ENCODE peak calls at places on chromosome 1, in four cellular contexts. One of them, this sample, is unnamed.

GRCh38 chr1:204041803-204042505 is 31.0 kb upstream of the SOX13 start:
- DNase-seq in thyroid gland: peak; percentile 9
- DNase-seq in thoracic aorta: no peak
- DNase-seq in cardiac muscle cell: peak; percentile 22
- DNase-seq in this sample: no peak

GRCh38 chr1:163412216-163412615 is 90.5 kb downstream of the NUF2 start:
- DNase-seq in thyroid gland: no peak
- DNase-seq in thoracic aorta: no peak
- DNase-seq in cardiac muscle cell: no peak
- DNase-seq in this sample: no peak

GRCh38 chr1:149846042-149846441 is 53.3 kb upstream of the BOLA1 start:
- DNase-seq in thyroid gland: no peak
- DNase-seq in thoracic aorta: no peak
- DNase-seq in cardiac muscle cell: no peak
- DNase-seq in this sample: no peak

GRCh38 chr1:99818063-99818699 is 32.0 kb upstream of the AGL start:
- DNase-seq in thyroid gland: no peak
- DNase-seq in thoracic aorta: no peak
- DNase-seq in cardiac muscle cell: peak; percentile 8
- DNase-seq in this sample: no peak

GRCh38 chr1:1624443-1625403 is 7.2 kb upstream of the MMP23B start:
- DNase-seq in thyroid gland: no peak
- DNase-seq in thoracic aorta: no peak
- DNase-seq in cardiac muscle cell: peak; percentile 58
- DNase-seq in this sample: no peak

GRCh38 chr1:78840447-78841251 is 165.9 kb downstream of the ADGRL4 start:
- DNase-seq in thyroid gland: peak; percentile 8
- DNase-seq in thoracic aorta: no peak
- DNase-seq in cardiac muscle cell: peak; percentile 87
- DNase-seq in this sample: no peak

GRCh38 chr1:224774378-224774777 is 155.1 kb upstream of the DNAH14 start:
- DNase-seq in thyroid gland: no peak
- DNase-seq in thoracic aorta: no peak
- DNase-seq in cardiac muscle cell: no peak
- DNase-seq in this sample: no peak

GRCh38 chr1:211490038-211490678 is 1.8 kb downstream of the RD3 start:
- DNase-seq in thyroid gland: no peak
- DNase-seq in thoracic aorta: no peak
- DNase-seq in cardiac muscle cell: no peak
- DNase-seq in this sample: no peak

GRCh38 chr1:200888349-200888838 is 6.3 kb upstream of the INAVA start:
- DNase-seq in thyroid gland: no peak
- DNase-seq in thoracic aorta: no peak
- DNase-seq in cardiac muscle cell: peak; percentile 36
- DNase-seq in this sample: no peak

GRCh38 chr1:151157067-151157531 is 650 bp downstream of the TNFAIP8L2 start:
- DNase-seq in thyroid gland: no peak
- DNase-seq in thoracic aorta: no peak
- DNase-seq in cardiac muscle cell: no peak
- DNase-seq in this sample: no peak

GRCh38 chr1:15110867-15111230 is 42.7 kb upstream of the TMEM51 start:
- DNase-seq in thyroid gland: no peak
- DNase-seq in thoracic aorta: no peak
- DNase-seq in cardiac muscle cell: no peak
- DNase-seq in this sample: no peak

GRCh38 chr1:224565611-224566406 is 50.3 kb upstream of the CNIH3 start:
- DNase-seq in thyroid gland: no peak
- DNase-seq in thoracic aorta: no peak
- DNase-seq in cardiac muscle cell: no peak
- DNase-seq in this sample: no peak

GRCh38 chr1:157490337-157491165 is 61.8 kb downstream of the FCRL5 start:
- DNase-seq in thyroid gland: peak; percentile 86
- DNase-seq in thoracic aorta: no peak
- DNase-seq in cardiac muscle cell: peak; percentile 72
- DNase-seq in this sample: peak; percentile 80

GRCh38 chr1:44276006-44276405 is 62.7 kb downstream of the DMAP1 start:
- DNase-seq in thyroid gland: no peak
- DNase-seq in thoracic aorta: no peak
- DNase-seq in cardiac muscle cell: peak; percentile 29
- DNase-seq in this sample: no peak

GRCh38 chr1:86258106-86258505 is 101.5 kb upstream of the COL24A1 start:
- DNase-seq in thyroid gland: no peak
- DNase-seq in thoracic aorta: no peak
- DNase-seq in cardiac muscle cell: peak; percentile 55
- DNase-seq in this sample: no peak

GRCh38 chr1:93704063-93704462 is 22.4 kb upstream of the BCAR3 start:
- DNase-seq in thyroid gland: no peak
- DNase-seq in thoracic aorta: no peak
- DNase-seq in cardiac muscle cell: no peak
- DNase-seq in this sample: no peak

GRCh38 chr1:169305356-169305755 is 62.2 kb downstream of the NME7 start:
- DNase-seq in thyroid gland: no peak
- DNase-seq in thoracic aorta: no peak
- DNase-seq in cardiac muscle cell: no peak
- DNase-seq in this sample: no peak

DNA sequence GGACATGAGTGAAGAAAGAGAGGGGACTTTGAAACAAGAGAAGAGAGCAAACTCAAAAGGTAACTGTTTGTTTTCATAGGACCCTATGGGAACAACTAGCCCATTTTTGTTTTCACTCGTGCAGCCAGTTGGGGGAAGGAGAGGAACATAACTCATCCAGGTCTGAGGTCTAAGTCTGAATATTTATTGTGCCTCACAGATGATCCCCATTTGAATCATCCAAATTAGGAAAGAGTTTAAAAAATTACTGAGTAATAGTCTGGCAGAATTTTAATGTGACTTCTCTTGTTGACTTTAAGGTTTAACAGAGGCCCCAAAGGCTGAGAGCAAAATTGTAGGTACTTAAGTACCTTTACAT is 10.4 kb upstream of the TSPAN2 start:
- DNase-seq in thyroid gland: no peak
- DNase-seq in thoracic aorta: no peak
- DNase-seq in cardiac muscle cell: no peak
- DNase-seq in this sample: no peak
- H3K4me3 ChIP-seq in thyroid gland: no peak overlapping the region
- H3K4me3 ChIP-seq in thoracic aorta: peak overlapping the region; percentile 71
- H3K4me3 ChIP-seq in cardiac muscle cell: no peak overlapping the region
- H3K4me3 ChIP-seq in this sample: peak overlapping the region; percentile 35

DNA sequence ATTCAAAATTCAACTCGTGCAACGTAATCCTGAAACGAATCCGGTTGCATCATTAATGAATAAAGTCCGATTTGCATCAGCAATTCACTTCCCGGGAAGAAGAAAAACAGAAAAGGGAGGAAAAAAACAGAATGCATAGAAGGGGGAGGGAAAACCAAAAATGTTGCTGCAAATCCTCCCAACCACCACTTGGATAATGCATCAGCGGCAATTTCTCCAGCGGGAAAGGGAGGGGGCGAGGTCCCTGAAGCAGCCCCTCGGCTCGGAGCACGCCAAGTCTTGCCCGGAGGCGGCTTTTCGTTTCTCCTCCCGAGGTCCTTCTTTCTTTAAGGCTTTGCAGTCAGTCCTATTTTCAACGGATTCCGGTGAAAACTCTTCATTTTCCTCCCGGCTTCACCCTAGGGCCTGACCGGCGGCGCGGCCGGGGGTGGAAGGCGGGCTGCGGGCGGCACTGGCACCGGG is 720 bp downstream of the CDC42BPA start:
- DNase-seq in thyroid gland: peak; percentile 41
- DNase-seq in thoracic aorta: no peak
- DNase-seq in cardiac muscle cell: peak; percentile 76
- DNase-seq in this sample: no peak
- H3K27ac ChIP-seq in thyroid gland: peak overlapping the region; percentile 91
- H3K27ac ChIP-seq in thoracic aorta: peak overlapping the region; percentile 88
- H3K27ac ChIP-seq in cardiac muscle cell: peak overlapping the region; percentile 85
- H3K27ac ChIP-seq in this sample: peak overlapping the region; percentile 96

DNA sequence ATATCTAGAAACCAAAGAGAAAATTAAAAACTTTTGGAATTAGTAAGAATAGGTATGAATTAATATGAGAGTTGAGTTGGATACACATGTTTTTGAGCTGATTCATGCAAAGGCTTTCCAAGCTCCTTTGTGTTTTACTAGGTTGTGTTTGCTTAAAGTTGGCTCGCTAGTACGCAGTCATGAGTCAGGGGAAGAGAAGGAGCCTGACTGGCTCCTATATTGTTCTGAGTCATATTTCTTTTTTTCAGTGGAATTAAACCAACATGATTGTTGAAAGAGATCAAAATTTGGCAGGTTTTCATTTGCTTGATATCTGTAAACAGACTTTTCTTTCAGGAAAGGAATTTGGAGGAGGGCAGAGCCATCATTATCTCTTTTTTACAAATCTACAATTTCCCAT is 66.7 kb downstream of the MAGI3 start:
- DNase-seq in thyroid gland: peak; percentile 49
- DNase-seq in thoracic aorta: peak; percentile 8
- DNase-seq in cardiac muscle cell: peak; percentile 93
- DNase-seq in this sample: peak; percentile 40
- H3K4me3 ChIP-seq in thyroid gland: no peak overlapping the region
- H3K4me3 ChIP-seq in thoracic aorta: peak overlapping the region; percentile 19
- H3K4me3 ChIP-seq in cardiac muscle cell: no peak overlapping the region
- H3K4me3 ChIP-seq in this sample: no peak overlapping the region

GRCh38 chr1:197302775-197303174 is 34.7 kb downstream of the CRB1 start:
- DNase-seq in thyroid gland: no peak
- DNase-seq in thoracic aorta: no peak
- DNase-seq in cardiac muscle cell: no peak
- DNase-seq in this sample: no peak
- H3K27ac ChIP-seq in thyroid gland: no peak overlapping the region
- H3K27ac ChIP-seq in thoracic aorta: no peak overlapping the region
- H3K27ac ChIP-seq in cardiac muscle cell: no peak overlapping the region
- H3K27ac ChIP-seq in this sample: no peak overlapping the region

DNA sequence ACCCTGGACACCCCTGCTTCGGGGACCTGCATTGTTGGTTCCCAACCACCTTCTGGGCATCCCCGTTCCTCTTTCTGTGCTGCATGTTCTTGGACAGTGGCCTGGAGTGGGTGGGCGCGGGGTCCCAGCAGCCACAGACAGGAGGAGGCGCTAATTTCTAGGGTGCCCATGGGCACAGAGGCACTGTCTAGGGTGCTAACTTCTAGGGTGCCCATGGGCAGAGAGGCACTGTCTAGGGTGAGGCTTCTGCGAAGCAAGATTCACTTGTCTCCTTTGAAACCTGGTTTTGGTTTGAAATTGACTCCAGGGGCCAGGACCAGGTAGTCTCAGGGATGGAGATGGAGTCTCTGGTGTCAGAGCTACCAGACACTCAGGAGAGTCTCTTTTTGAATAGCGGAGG is 815 bp upstream of the MEGF6 start:
- DNase-seq in thyroid gland: no peak
- DNase-seq in thoracic aorta: no peak
- DNase-seq in cardiac muscle cell: no peak
- DNase-seq in this sample: no peak
- H3K4me3 ChIP-seq in thyroid gland: no peak overlapping the region
- H3K4me3 ChIP-seq in thoracic aorta: peak overlapping the region; percentile 67
- H3K4me3 ChIP-seq in cardiac muscle cell: no peak overlapping the region
- H3K4me3 ChIP-seq in this sample: peak overlapping the region; percentile 48

GRCh38 chr1:32257227-32257508 is 6.1 kb downstream of the LCK start:
- DNase-seq in thyroid gland: no peak
- DNase-seq in thoracic aorta: no peak
- DNase-seq in cardiac muscle cell: no peak
- DNase-seq in this sample: no peak
- H3K27ac ChIP-seq in thyroid gland: no peak overlapping the region
- H3K27ac ChIP-seq in thoracic aorta: no peak overlapping the region
- H3K27ac ChIP-seq in cardiac muscle cell: no peak overlapping the region
- H3K27ac ChIP-seq in this sample: no peak overlapping the region

DNA sequence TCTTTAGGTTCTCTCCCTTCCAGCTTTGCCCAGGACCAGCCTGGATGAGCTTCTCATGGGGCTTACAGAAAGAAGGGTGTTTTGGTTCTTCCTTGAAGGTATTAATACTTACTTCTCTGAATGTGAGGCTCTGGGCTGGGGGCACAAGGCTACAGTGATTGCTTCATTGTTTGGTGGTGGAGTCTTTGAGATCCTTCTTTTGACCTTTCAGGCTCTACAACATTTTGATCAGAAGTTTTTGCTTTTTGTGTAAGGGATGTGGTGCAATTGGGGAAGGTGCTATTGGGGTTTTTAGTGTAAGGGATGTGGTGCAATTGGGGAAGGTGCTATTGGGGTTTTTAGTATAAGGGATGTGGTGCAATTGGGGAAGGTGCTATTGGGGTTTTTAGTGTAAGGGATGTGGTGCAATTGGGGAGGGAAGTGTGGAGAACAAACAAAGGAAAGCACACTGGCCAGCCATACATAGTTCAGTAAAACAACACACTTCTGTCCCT is 103.6 kb upstream of the IVNS1ABP start:
- DNase-seq in thyroid gland: no peak
- DNase-seq in thoracic aorta: no peak
- DNase-seq in cardiac muscle cell: no peak
- DNase-seq in this sample: no peak
- H3K4me3 ChIP-seq in thyroid gland: no peak overlapping the region
- H3K4me3 ChIP-seq in thoracic aorta: no peak overlapping the region
- H3K4me3 ChIP-seq in cardiac muscle cell: no peak overlapping the region
- H3K4me3 ChIP-seq in this sample: no peak overlapping the region

GRCh38 chr1:207801819-207802218 is 50.0 kb downstream of the CD46 start:
- DNase-seq in thyroid gland: no peak
- DNase-seq in thoracic aorta: no peak
- DNase-seq in cardiac muscle cell: no peak
- DNase-seq in this sample: no peak

GRCh38 chr1:207797229-207797973 is 45.5 kb downstream of the CD46 start:
- DNase-seq in thyroid gland: peak; percentile 89
- DNase-seq in thoracic aorta: peak; percentile 84
- DNase-seq in cardiac muscle cell: peak; percentile 89
- DNase-seq in this sample: peak; percentile 92

GRCh38 chr1:207794861-207795260 is 43.0 kb downstream of the CD46 start:
- DNase-seq in thyroid gland: no peak
- DNase-seq in thoracic aorta: no peak
- DNase-seq in cardiac muscle cell: peak; percentile 19
- DNase-seq in this sample: no peak

GRCh38 chr1:207799989-207800648 is 48.3 kb downstream of the CD46 start:
- DNase-seq in thyroid gland: no peak
- DNase-seq in thoracic aorta: no peak
- DNase-seq in cardiac muscle cell: no peak
- DNase-seq in this sample: no peak

DNA sequence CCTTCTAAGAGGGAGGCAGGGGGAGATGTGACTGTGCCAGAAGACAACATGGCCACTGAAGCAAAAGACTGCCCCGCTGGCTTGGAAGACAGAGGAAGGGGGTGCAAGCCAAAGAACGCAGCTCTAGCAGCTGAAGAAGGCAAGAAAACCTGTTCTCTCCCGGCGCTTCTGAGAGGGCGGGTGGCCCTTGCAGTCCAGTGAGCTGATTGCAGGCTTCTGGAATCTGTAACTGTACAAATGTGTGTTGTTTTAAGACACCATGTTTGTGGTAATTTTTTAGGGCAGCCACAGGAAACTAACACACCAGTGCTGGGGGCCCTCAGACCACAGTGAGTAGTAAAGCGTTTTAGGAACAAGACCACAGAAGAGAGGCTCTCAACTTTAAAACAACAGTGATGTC is 47.0 kb downstream of the CD46 start:
- DNase-seq in thyroid gland: peak; percentile 79
- DNase-seq in thoracic aorta: no peak
- DNase-seq in cardiac muscle cell: no peak
- DNase-seq in this sample: no peak
- H3K27ac ChIP-seq in thyroid gland: peak overlapping the region; percentile 69
- H3K27ac ChIP-seq in thoracic aorta: no peak overlapping the region
- H3K27ac ChIP-seq in cardiac muscle cell: no peak overlapping the region
- H3K27ac ChIP-seq in this sample: peak overlapping the region; percentile 79

This sample was measured in stomach.